ENCODE peak calls at places on chromosomes 13 and 19, in six cellular contexts. C is IMR-90, R is trophoblast cell, M is H1, L is mesendoderm, Q is H9. I is an unnamed sample.

GRCh38 chr13:23510979-23511735 is 59.1 kb upstream of the TNFRSF19 start:
- DNase-seq in C (peak), L (peak), R (no peak), M (no peak), Q (no peak), I (no peak)

GRCh38 chr13:81639984-81640582 is 1299.2 kb upstream of the SPRY2 start:
- DNase-seq in C (no peak), Q (no peak), R (no peak), M (peak), L (no peak), I (no peak)

GRCh38 chr13:53104120-53104519 is 75.5 kb downstream of the OLFM4 start:
- DNase-seq in L (no peak), C (no peak), Q (no peak), R (peak), M (no peak), I (no peak)

GRCh38 chr19:39841041-39841440 is 5.1 kb downstream of the FBL start:
- DNase-seq in C (no peak), Q (no peak), R (no peak), L (no peak), M (no peak), I (no peak)

GRCh38 chr13:99895428-99895998 is 76.1 kb downstream of the ZIC5 start:
- DNase-seq in M (no peak), Q (no peak), R (no peak), L (no peak), C (no peak), I (no peak)

GRCh38 chr13:91722267-91722884 is 324.0 kb downstream of the GPC5 start:
- DNase-seq in L (peak), Q (no peak), M (no peak), C (peak), R (no peak), I (no peak)

GRCh38 chr19:1098177-1099051 is 3.2 kb upstream of the POLR2E start:
- DNase-seq in R (peak), M (no peak), C (peak), Q (no peak), L (no peak), I (no peak)

GRCh38 chr19:54429545-54430227 is 14.4 kb downstream of the TTYH1 start:
- DNase-seq in L (no peak), C (no peak), Q (no peak), R (no peak), M (peak), I (no peak)

GRCh38 chr19:4267101-4267900 is 11.8 kb upstream of the SHD start:
- DNase-seq in Q (peak), C (peak), L (peak), R (peak), M (peak), I (peak)

GRCh38 chr13:26112843-26113242 is 61.0 kb upstream of the SHISA2 start:
- DNase-seq in Q (no peak), R (no peak), C (peak), L (peak), M (no peak), I (no peak)

GRCh38 chr13:28820099-28821051 is at the start of gene MTUS2:
- DNase-seq in R (no peak), L (peak), C (no peak), Q (peak), M (peak), I (peak)

GRCh38 chr13:42883142-42883541 is 101.8 kb downstream of the FAM216B start:
- DNase-seq in Q (no peak), C (no peak), M (no peak), L (no peak), R (no peak), I (no peak)

GRCh38 chr13:29465741-29466293 is 129.7 kb downstream of the SLC7A1 start:
- DNase-seq in Q (no peak), R (no peak), L (peak), M (no peak), C (peak), I (no peak)

GRCh38 chr19:38425222-38425809 is 703 bp downstream of the RASGRP4 start:
- DNase-seq in M (peak), R (no peak), Q (no peak), C (no peak), L (no peak), I (no peak)

GRCh38 chr19:31727536-31727935 is 378.3 kb upstream of the TSHZ3 start:
- DNase-seq in C (no peak), M (no peak), L (no peak), Q (no peak), R (no peak), I (no peak)

GRCh38 chr19:44789943-44790467 is 12.3 kb downstream of the CBLC start:
- DNase-seq in L (no peak), Q (no peak), M (no peak), R (no peak), C (no peak), I (no peak)

GRCh38 chr13:39600766-39601165 is 2.2 kb downstream of the LHFPL6 start:
- DNase-seq in M (peak), Q (peak), L (peak), R (peak), C (no peak), I (no peak)

GRCh38 chr13:26370495-26370990 is 116.6 kb downstream of the CDK8 start:
- DNase-seq in R (no peak), L (no peak), M (no peak), C (peak), Q (no peak), I (no peak)

GRCh38 chr13:66102864-66103263 is 1127.3 kb downstream of the PCDH9 start:
- DNase-seq in M (no peak), R (no peak), C (peak), Q (no peak), L (no peak), I (no peak)

GRCh38 chr13:48188640-48189039 is 44.4 kb upstream of the ITM2B start:
- DNase-seq in C (no peak), R (no peak), L (no peak), Q (no peak), M (no peak), I (no peak)

GRCh38 chr13:49610176-49610575 is 18.1 kb upstream of the ARL11 start:
- DNase-seq in L (no peak), Q (no peak), R (no peak), M (no peak), C (no peak), I (no peak)

GRCh38 chr13:27797228-27797624 is 4.9 kb downstream of the GSX1 start:
- DNase-seq in Q (peak), R (no peak), L (peak), C (peak), M (peak), I (peak)

GRCh38 chr13:111241006-111241755 is 79.3 kb upstream of the TEX29 start:
- DNase-seq in R (no peak), M (peak), L (no peak), C (no peak), Q (no peak), I (no peak)

GRCh38 chr13:80082396-80083096 is 258.4 kb downstream of the SPRY2 start:
- DNase-seq in L (no peak), M (no peak), Q (no peak), R (no peak), C (peak), I (no peak)

DNA sequence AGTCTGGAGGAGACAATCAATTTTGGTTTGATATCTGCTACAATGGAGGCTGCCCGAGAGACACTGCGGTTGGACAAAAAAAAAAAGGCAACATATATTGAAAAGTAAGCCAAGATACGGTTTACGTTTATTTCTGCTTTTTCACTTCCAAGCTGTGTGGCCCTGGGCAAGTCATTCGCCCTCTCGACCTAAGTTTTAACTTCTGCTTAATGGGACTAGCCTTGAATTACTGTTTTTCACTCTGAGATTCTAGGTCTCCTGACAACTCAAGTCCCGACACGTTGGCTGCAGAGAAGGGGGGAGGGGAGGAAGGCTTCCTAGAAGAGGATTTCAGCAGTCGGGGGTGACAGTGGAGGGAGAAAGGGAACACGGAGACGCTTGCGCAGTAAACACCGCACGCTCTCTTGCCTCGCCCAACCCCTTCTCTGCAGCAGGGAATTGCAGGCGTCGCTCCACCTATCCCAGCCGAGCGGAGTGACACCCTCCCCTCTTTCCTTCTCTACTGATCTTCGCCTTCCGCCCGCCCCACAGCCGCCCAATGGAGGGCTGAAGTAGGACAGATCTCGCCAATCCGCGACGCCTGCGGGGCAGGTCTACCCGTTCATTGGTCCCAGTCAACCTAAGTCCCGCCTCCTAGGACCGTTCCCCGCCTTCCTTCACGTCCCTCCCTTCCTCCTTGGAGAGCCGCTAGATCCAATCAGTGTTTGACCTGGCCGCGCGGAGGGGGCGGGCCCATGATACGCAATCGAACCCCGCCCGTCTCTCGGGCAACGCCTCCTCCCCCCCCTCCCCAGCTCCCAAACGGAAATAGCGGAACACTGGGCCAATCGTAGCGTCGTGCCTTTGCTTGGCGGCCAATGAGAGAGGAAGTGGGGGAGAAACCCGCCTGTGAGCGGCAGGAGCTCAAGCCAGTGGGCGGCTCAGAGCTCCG is 529 bp upstream of the AP2A1 start:
- DNase-seq in Q (peak), L (peak), C (peak), M (peak), R (peak), I (peak)
- H3K4ac ChIP-seq in Q (peak), L (peak), C (peak), M (peak), R (peak), I (no peak)

GRCh38 chr19:19630426-19630825 is 2.4 kb upstream of the LPAR2 start:
- DNase-seq in Q (no peak), C (no peak), R (no peak), L (no peak), M (no peak), I (no peak)

GRCh38 chr19:19627442-19627715 is 641 bp downstream of the LPAR2 start:
- DNase-seq in Q (no peak), L (no peak), R (no peak), C (no peak), M (no peak), I (no peak)

GRCh38 chr19:19630062-19630414 is 2.0 kb upstream of the LPAR2 start:
- DNase-seq in Q (no peak), R (no peak), M (no peak), C (no peak), L (no peak), I (no peak)

GRCh38 chr19:19627716-19628498 is at the start of gene LPAR2:
- DNase-seq in C (no peak), Q (peak), M (peak), R (peak), L (peak), I (peak)

GRCh38 chr19:19628499-19629134 is 597 bp upstream of the LPAR2 start:
- DNase-seq in L (peak), R (peak), C (peak), Q (peak), M (peak), I (peak)
- H3K18ac ChIP-seq in L (peak), R (peak), C (no peak), Q (peak), M (peak), I (peak)

GRCh38 chr19:43574424-43575155 is 737 bp downstream of the XRCC1 start:
- DNase-seq in C (peak), R (no peak), M (no peak), Q (no peak), L (no peak), I (no peak)

GRCh38 chr19:43572172-43572588 is 3.1 kb downstream of the XRCC1 start:
- DNase-seq in M (no peak), L (no peak), Q (no peak), C (no peak), R (no peak), I (no peak)

GRCh38 chr19:43576479-43576878 is 878 bp downstream of the PINLYP start:
- DNase-seq in M (no peak), L (no peak), C (no peak), R (no peak), Q (no peak), I (no peak)

GRCh38 chr19:43575955-43576451 is 402 bp downstream of the PINLYP start:
- DNase-seq in C (no peak), Q (peak), R (peak), L (no peak), M (no peak), I (no peak)

DNA sequence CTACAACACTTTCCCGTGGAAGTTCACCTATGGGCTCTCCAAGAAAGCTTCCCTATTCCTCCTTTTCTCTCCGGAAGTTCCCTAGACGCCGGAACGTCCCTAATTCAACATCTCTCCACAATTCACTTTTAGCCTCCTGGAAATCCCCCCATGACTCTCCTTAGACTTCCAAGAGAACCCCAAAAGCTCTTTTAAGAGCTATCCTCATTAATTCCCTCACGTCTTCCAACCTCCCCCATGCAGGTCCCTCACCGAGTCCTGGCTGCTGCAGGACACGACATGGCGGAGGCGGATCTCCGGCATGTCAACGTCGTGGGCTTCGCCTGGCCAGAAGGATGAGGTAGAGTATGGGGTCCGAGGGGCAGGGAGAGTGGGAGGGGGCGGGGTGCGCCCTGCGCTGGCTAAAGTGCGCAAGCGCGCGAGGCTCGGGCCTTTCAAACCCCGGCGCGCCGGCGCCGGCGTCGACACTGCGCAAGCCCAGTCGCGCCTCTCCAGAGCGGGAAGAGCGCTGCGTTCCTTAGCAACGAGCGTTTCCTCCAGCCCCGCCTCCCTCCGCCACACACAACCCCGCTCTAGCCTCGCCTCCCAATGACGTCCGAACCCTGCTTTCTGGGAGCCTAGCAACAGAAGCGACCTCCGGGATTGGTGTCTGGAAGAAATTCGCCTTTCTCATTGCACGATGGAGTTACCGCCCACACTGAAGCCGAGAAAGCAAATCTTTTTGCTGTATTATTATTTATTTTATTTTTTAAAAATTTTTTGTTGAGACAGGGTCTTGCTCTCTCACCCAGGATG is at the start of the genes PINLYP and XRCC1:
- DNase-seq in C (peak), L (peak), R (peak), M (peak), Q (peak), I (peak)
- H3K4ac ChIP-seq in C (peak), L (peak), R (peak), M (peak), Q (no peak), I (peak)

GRCh38 chr19:18520848-18521691 is 800 bp downstream of the ELL start:
- DNase-seq in L (peak), R (no peak), Q (peak), C (no peak), M (peak), I (peak)
- H3K18ac ChIP-seq in L (peak), R (peak), Q (no peak), C (peak), M (no peak), I (peak)

DNA sequence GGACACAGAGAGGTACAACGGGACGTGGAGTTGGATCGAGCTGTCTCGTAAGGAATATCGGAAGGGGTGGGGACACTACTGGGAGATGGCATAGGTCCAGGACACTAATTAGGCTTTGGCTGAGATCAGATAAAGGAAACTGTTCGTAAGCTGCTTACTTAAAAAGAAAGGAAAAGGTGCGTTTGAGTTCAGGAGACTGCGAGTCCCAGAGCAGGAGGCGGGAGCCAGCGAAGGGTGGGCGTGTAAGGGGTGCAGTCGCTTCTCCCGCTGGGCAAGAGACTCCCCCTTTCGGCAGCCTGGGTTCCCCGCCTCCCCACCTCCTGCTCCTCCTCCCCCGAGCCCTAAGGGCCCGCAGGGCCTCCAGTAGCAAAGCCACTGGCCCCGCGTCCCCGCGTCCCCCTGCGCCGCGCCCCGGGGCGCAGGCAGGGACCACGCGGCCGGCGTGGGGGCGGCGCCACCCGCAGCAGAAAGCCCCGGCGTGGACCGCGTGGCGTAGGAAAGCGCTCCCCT is 571 bp downstream of the ABCC4 start:
- DNase-seq in L (peak), C (peak), M (peak), R (no peak), Q (peak), I (peak)
- H3K4ac ChIP-seq in L (peak), C (peak), M (no peak), R (no peak), Q (no peak), I (peak)

DNA sequence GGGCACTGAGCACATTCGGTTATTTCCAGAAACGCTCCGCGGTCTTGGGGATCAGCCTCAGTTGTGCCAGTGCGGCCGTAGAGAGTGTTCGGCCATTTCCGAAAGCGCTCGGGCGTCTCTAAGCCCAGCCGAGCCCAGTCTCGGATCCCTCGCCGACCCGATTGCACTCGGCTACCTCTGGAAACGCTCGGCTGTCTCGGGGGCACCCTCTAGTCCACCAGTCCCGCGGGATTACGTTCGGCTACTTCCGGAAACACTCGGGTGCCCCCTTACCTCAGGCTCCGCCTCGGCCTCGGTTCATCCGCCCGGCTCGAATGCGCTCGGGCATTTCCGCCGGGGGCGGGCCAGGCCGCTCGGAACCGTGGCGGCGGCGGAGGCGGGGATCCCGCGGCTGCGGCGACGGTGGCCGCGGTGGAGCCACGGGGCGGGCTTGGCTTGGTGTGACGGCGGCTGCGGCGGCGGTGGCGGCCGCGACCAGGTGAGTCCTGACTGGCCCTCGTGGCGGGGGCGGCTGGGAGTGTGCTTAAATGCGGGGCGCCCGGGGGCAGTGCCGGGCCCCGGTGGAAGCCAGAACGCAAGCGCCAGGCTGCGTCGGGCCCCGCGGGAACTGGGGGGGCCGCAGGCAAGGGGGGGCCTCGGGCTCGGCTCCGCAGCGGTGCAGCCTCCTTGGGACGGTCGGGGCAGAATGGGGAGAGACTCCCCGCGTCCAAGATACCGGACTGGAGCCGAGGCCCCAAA is at the start of gene PIK3R2:
- DNase-seq in C (peak), L (peak), R (peak), M (peak), Q (peak), I (peak)
- H3K18ac ChIP-seq in C (peak), L (peak), R (peak), M (peak), Q (peak), I (peak)

GRCh38 chr19:8513687-8514504 is at the start of gene ZNF414:
- DNase-seq in L (peak), C (peak), Q (peak), R (peak), M (peak), I (peak)
- H3K4ac ChIP-seq in L (peak), C (peak), Q (no peak), R (peak), M (peak), I (peak)